ENCODE peak calls at places on chromosomes 1 and 21, in four cellular contexts. Z is A673, B is AG04449, J is HFFc6. N is an unnamed sample.

GRCh38 chr1:21665711-21666571 is 3.2 kb downstream of the RAP1GAP start:
- DNase-seq in Z (no peak), B (no peak), J (peak), N (no peak)

GRCh38 chr1:63845346-63845745 is 71.5 kb downstream of the ROR1 start:
- DNase-seq in Z (no peak), B (no peak), J (no peak), N (no peak)

GRCh38 chr21:30306821-30307330 is 13.2 kb downstream of the KRTAP26-1 start:
- DNase-seq in Z (no peak), B (no peak), J (no peak), N (peak)

GRCh38 chr1:97252076-97252475 is 530.5 kb downstream of the PTBP2 start:
- DNase-seq in Z (no peak), B (peak), J (peak), N (no peak)

GRCh38 chr1:183896466-183897026 is 91.6 kb downstream of the RGL1 start:
- DNase-seq in Z (no peak), B (no peak), J (peak), N (no peak)

GRCh38 chr1:85705940-85706339 is 2.3 kb downstream of the ZNHIT6 start:
- DNase-seq in Z (no peak), B (no peak), J (no peak), N (no peak)

GRCh38 chr1:98821379-98821778 is 159.9 kb downstream of the SNX7 start:
- DNase-seq in Z (no peak), B (no peak), J (no peak), N (no peak)

GRCh38 chr1:175317795-175318194 is 125.2 kb upstream of the KIAA0040 start:
- DNase-seq in Z (no peak), B (no peak), J (no peak), N (no peak)

GRCh38 chr1:54404939-54405880 is 984 bp downstream of the SSBP3 start:
- DNase-seq in Z (no peak), B (no peak), J (no peak), N (peak)

GRCh38 chr21:35075546-35075945 is 26.4 kb upstream of the RUNX1 start:
- DNase-seq in Z (no peak), B (peak), J (peak), N (peak)

GRCh38 chr1:100928128-100928527 is 32.2 kb downstream of the SLC30A7 start:
- DNase-seq in Z (no peak), B (no peak), J (no peak), N (peak)

GRCh38 chr1:7470904-7471638 is 300.0 kb upstream of the VAMP3 start:
- DNase-seq in Z (peak), B (peak), J (peak), N (no peak)

GRCh38 chr1:158149175-158149574 is 31.5 kb upstream of the CD1D start:
- DNase-seq in Z (no peak), B (no peak), J (no peak), N (no peak)

GRCh38 chr1:182768973-182769372 is 20.6 kb upstream of the NPL start:
- DNase-seq in Z (peak), B (no peak), J (no peak), N (peak)

N was measured in NCI-H82.